ENCODE peak calls at places on chromosomes 2 and 18, in four cellular contexts. F is fibroblast of lung, S is kidney, I is cardiac muscle cell. W is an unnamed sample.

GRCh38 chr2:120029672-120030640 is 17.1 kb downstream of the EPB41L5 start:
- DNase-seq in F (no peak), S (no peak), I (no peak), W (no peak)

GRCh38 chr2:231928481-231928880 is 2.3 kb upstream of the NPPC start:
- DNase-seq in F (no peak), S (peak; percentile 48), I (no peak), W (peak; percentile 40)

GRCh38 chr18:6414723-6415362 is at the start of gene L3MBTL4:
- DNase-seq in F (no peak), S (peak; percentile 84), I (no peak), W (peak; percentile 89)

GRCh38 chr18:57027190-57027708 is 119.6 kb upstream of the BOD1L2 start:
- DNase-seq in F (no peak), S (no peak), I (no peak), W (no peak)

GRCh38 chr2:216863029-216863428 is 3.2 kb upstream of the TNP1 start:
- DNase-seq in F (no peak), S (no peak), I (no peak), W (no peak)

GRCh38 chr2:64748561-64748960 is 94.8 kb upstream of the SERTAD2 start:
- DNase-seq in F (no peak), S (no peak), I (no peak), W (no peak)

GRCh38 chr18:44325903-44326650 is 354.6 kb upstream of the SETBP1 start:
- DNase-seq in F (peak; percentile 67), S (no peak), I (peak; percentile 84), W (no peak)

GRCh38 chr2:938181-939005 is 12.3 kb upstream of the SNTG2 start:
- DNase-seq in F (no peak), S (no peak), I (peak; percentile 85), W (peak; percentile 57)

GRCh38 chr2:194686569-194686968 is 970.5 kb upstream of the SLC39A10 start:
- DNase-seq in F (no peak), S (no peak), I (no peak), W (no peak)

GRCh38 chr2:20449501-20450200 is 2.8 kb downstream of the RHOB start:
- DNase-seq in F (peak; percentile 30), S (peak; percentile 8), I (peak; percentile 70), W (no peak)

GRCh38 chr2:22481507-22482217 is 903.3 kb upstream of the KLHL29 start:
- DNase-seq in F (no peak), S (no peak), I (no peak), W (no peak)

GRCh38 chr2:105455488-105455991 is 56.7 kb upstream of the FHL2 start:
- DNase-seq in F (peak; percentile 98), S (no peak), I (peak; percentile 92), W (no peak)

GRCh38 chr2:120291464-120292311 is 39.0 kb downstream of the RALB start:
- DNase-seq in F (peak; percentile 86), S (no peak), I (peak; percentile 55), W (no peak)

GRCh38 chr2:62014102-62014501 is 108.6 kb downstream of the COMMD1 start:
- DNase-seq in F (peak; percentile 81), S (peak; percentile 75), I (peak; percentile 84), W (no peak)

GRCh38 chr2:73822276-73822675 is 6.5 kb upstream of the STAMBP start:
- DNase-seq in F (no peak), S (no peak), I (no peak), W (no peak)

GRCh38 chr2:240601061-240601830 is 14.7 kb downstream of the CAPN10 start:
- DNase-seq in F (no peak), S (peak; percentile 71), I (no peak), W (peak; percentile 57)

GRCh38 chr18:9147440-9148238 is 11.1 kb downstream of the ANKRD12 start:
- DNase-seq in F (peak; percentile 65), S (no peak), I (peak; percentile 83), W (no peak)

GRCh38 chr2:180663016-180663471 is 317.4 kb upstream of the UBE2E3 start:
- DNase-seq in F (no peak), S (no peak), I (peak; percentile 34), W (no peak)

GRCh38 chr2:9538000-9538507 is 17.6 kb downstream of the ADAM17 start:
- DNase-seq in F (peak; percentile 81), S (no peak), I (peak; percentile 95), W (no peak)

GRCh38 chr18:11323359-11323819 is 174.0 kb upstream of the PIEZO2 start:
- DNase-seq in F (peak; percentile 80), S (no peak), I (peak; percentile 76), W (no peak)

GRCh38 chr2:30492185-30492584 is 45.1 kb downstream of the LCLAT1 start:
- DNase-seq in F (no peak), S (no peak), I (no peak), W (no peak)

GRCh38 chr2:642431-642815 is 34.8 kb downstream of the TMEM18 start:
- DNase-seq in F (no peak), S (no peak), I (no peak), W (no peak)

GRCh38 chr2:36650434-36650833 is 46.1 kb upstream of the VIT start:
- DNase-seq in F (no peak), S (no peak), I (no peak), W (no peak)

GRCh38 chr2:36655456-36655855 is 41.1 kb upstream of the VIT start:
- DNase-seq in F (peak; percentile 95), S (no peak), I (peak; percentile 70), W (no peak)

GRCh38 chr2:36653967-36654694 is 42.4 kb upstream of the VIT start:
- DNase-seq in F (no peak), S (no peak), I (no peak), W (no peak)

GRCh38 chr2:36650031-36650430 is 46.5 kb upstream of the VIT start:
- DNase-seq in F (peak; percentile 63), S (no peak), I (peak; percentile 34), W (no peak)

DNA sequence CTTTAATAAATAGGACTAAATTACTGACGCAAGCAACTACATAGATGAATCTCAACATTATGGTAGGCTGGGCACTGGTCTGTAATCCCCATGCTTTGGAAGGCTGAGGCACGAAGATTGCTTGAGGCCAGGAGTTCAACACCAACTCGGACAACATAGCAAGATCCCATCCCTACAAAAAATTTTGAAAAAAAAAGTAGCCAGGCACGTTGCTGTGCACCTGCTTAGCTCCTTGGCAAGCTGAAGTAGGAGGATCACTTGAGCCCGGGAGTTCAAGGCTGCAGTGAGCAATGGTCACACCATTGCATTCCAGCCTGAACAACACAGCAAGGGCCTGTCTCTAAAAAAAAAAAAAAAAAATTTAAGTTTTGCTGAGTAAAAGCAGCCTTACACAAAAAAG is 43.4 kb upstream of the VIT start:
- DNase-seq in F (no peak), S (no peak), I (no peak), W (no peak)
- H3K27ac ChIP-seq in F (no peak overlapping the region), S (no peak overlapping the region), I (no peak overlapping the region), W (no peak overlapping the region)

GRCh38 chr2:85794491-85795121 is 40.8 kb downstream of the ATOH8 start:
- DNase-seq in F (no peak), S (peak; percentile 57), I (no peak), W (peak; percentile 61)
- H3K4me1 ChIP-seq in F (peaks cover 25% of the 10 kb centered on the region), S (no peaks in the 10 kb centered on the region), I (no peaks in the 10 kb centered on the region), W (peaks cover 61% of the 10 kb centered on the region)

DNA sequence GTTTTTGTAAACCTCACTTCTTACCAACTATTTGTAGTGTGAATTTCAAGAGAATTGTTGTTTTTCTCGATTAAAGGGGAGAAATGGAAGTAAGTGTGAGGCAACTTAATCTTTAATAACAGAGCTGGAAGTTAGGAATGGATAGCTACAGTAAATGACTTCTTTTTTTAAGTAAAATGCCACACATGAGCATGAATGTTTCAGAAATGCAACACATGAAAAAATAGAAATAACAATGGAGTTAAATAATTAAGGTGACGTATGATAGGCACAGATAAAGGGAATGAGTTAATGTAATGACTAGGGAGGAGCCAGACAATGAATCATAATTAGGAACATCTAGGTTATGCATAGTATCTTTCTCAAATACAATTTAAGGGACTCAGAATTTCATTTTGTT is 3.4 kb downstream of the REL start:
- DNase-seq in F (peak; percentile 54), S (no peak), I (peak; percentile 23), W (no peak)
- H3K27ac ChIP-seq in F (no peak overlapping the region), S (no peak overlapping the region), I (no peak overlapping the region), W (peak overlapping the region; percentile 99)

DNA sequence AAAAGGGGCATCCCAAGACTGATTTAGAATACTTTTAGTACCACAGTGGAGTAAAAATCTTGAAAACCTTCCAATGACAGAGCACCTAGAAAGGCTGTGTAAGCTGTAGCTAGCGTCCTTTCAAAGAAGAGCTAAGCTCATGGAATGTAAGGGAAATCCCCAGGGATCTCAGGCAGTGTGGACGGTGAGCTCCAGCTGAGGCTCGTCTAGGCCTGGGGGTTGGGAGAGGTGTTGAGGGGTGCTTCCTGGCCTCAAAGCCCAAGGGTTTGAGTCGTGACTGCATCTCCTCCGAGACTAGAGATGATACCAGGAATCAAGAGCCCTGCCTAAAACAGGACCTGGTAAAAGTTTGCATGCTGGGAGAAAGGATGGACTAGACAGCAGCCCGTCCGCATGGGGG is 7.6 kb downstream of the CTIF start:
- DNase-seq in F (peak; percentile 65), S (no peak), I (peak; percentile 78), W (peak; percentile 18)
- H3K4me1 ChIP-seq in F (peaks cover 36% of the 10 kb centered on the region), S (peaks cover 21% of the 10 kb centered on the region), I (peaks cover 11% of the 10 kb centered on the region), W (peaks cover 42% of the 10 kb centered on the region)

DNA sequence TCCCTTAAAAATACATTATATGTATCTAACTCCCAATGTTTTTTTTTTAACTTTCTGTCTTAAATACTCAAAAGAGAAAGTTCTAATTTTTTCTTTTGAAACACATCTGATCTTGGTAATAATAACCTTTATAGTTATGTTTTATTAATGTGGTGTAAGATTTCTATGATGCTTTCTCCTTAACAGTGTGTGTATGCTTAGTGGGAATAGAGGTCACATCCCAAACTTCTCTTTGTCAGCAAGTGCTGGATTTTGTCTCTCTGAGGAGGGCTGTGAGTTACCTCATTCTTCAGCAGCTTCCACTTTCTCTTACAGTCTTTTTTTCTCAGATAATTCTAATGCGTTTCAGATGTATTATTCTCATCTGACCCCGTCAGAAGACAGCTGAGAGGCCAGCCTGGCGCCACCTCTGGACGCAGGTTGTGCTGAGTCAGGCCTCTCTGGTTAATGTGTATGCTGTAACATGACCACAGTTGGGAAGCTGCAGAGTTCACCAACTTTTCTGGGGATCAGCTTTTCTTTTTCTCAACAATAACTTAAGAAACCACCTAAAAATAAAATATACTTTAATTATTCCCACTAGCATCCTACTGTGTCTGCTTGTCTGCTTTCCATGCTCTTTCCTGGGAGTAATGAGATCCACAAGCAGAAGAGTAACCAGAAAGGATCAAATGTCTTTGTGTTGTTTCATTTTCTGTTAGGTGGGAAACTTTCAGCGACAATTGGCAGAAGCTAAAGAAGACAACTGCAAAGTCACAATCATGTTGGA is 79.5 kb downstream of the CCDC150 start:
- DNase-seq in F (peak; percentile 77), S (peak; percentile 59), I (peak; percentile 69), W (no peak)
- H3K27ac ChIP-seq in F (peak overlapping the region; percentile 52), S (peak overlapping the region; percentile 43), I (peak overlapping the region; percentile 50), W (no peak overlapping the region)

DNA sequence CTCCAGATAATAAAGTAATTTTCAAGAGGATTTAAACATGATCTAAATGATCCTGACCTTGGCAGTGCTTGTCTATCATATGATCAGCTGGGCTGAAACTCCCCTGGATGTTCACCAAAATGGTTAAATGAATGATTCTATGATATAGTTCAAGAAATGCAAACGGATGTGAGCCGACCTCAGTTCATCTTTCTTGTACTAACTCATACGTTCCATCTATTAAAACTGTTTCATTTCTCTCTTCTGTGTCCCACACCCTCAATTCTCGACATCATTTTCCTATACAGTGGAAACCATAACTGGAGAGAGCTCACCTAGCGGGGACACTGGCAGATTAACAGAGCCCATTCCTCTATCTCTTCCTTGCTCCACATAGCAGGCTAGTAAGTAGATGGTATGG is 281.8 kb upstream of the CCDC68 start:
- DNase-seq in F (no peak), S (no peak), I (no peak), W (no peak)
- H3K4me1 ChIP-seq in F (peaks cover 10% of the 10 kb centered on the region), S (peaks cover 7% of the 10 kb centered on the region), I (peaks cover 5% of the 10 kb centered on the region), W (peaks cover 13% of the 10 kb centered on the region)

W was measured in upper lobe of right lung.